ENCODE peak calls at places on chromosomes 3 and 15, in four cellular contexts. One of them, this sample, is unnamed.
A peak's percentile ranks its signal among the peaks of the same experiment; 100 is the strongest.

GRCh38 chr3:168081856-168082255 is 13.9 kb downstream of the GOLIM4 start:
- DNase-seq in IMR-90: no peak
- DNase-seq in adrenal gland: no peak
- DNase-seq in brain microvascular endothelial cell: no peak
- DNase-seq in this sample: no peak

GRCh38 chr3:66220066-66220465 is 735 bp upstream of the SLC25A26 start:
- DNase-seq in IMR-90: no peak
- DNase-seq in adrenal gland: no peak
- DNase-seq in brain microvascular endothelial cell: no peak
- DNase-seq in this sample: no peak

GRCh38 chr3:10263549-10264363 is 15.5 kb downstream of the TATDN2 start:
- DNase-seq in IMR-90: peak; percentile 42
- DNase-seq in adrenal gland: peak; percentile 56
- DNase-seq in brain microvascular endothelial cell: peak; percentile 65
- DNase-seq in this sample: peak; percentile 45

GRCh38 chr15:49313650-49314049 is 109.4 kb upstream of the FGF7 start:
- DNase-seq in IMR-90: peak; percentile 94
- DNase-seq in adrenal gland: no peak
- DNase-seq in brain microvascular endothelial cell: peak; percentile 70
- DNase-seq in this sample: peak; percentile 88

GRCh38 chr15:50219820-50220219 is 37.8 kb downstream of the SLC27A2 start:
- DNase-seq in IMR-90: peak; percentile 52
- DNase-seq in adrenal gland: no peak
- DNase-seq in brain microvascular endothelial cell: no peak
- DNase-seq in this sample: no peak

GRCh38 chr15:50071551-50072258 is 47.3 kb downstream of the ATP8B4 start:
- DNase-seq in IMR-90: no peak
- DNase-seq in adrenal gland: no peak
- DNase-seq in brain microvascular endothelial cell: no peak
- DNase-seq in this sample: no peak

GRCh38 chr3:149586871-149587270 is 71.0 kb downstream of the WWTR1 start:
- DNase-seq in IMR-90: peak; percentile 79
- DNase-seq in adrenal gland: no peak
- DNase-seq in brain microvascular endothelial cell: no peak
- DNase-seq in this sample: no peak

GRCh38 chr3:63976166-63976861 is 47.0 kb downstream of the PSMD6 start:
- DNase-seq in IMR-90: peak; percentile 96
- DNase-seq in adrenal gland: no peak
- DNase-seq in brain microvascular endothelial cell: peak; percentile 92
- DNase-seq in this sample: peak; percentile 97

GRCh38 chr15:90860450-90860849 is 7.9 kb upstream of the FURIN start:
- DNase-seq in IMR-90: no peak
- DNase-seq in adrenal gland: no peak
- DNase-seq in brain microvascular endothelial cell: no peak
- DNase-seq in this sample: no peak

GRCh38 chr3:184954251-184954650 is 142.3 kb downstream of the VPS8 start:
- DNase-seq in IMR-90: no peak
- DNase-seq in adrenal gland: no peak
- DNase-seq in brain microvascular endothelial cell: no peak
- DNase-seq in this sample: no peak

GRCh38 chr15:62649793-62650420 is 392.6 kb upstream of the TPM1 start:
- DNase-seq in IMR-90: peak; percentile 58
- DNase-seq in adrenal gland: peak; percentile 32
- DNase-seq in brain microvascular endothelial cell: peak; percentile 41
- DNase-seq in this sample: peak; percentile 56

GRCh38 chr3:48926425-48927392 is 8.1 kb downstream of the ARIH2 start:
- DNase-seq in IMR-90: no peak
- DNase-seq in adrenal gland: no peak
- DNase-seq in brain microvascular endothelial cell: peak; percentile 22
- DNase-seq in this sample: peak; percentile 17

GRCh38 chr15:90889736-90890456 is 5.6 kb downstream of the FES start:
- DNase-seq in IMR-90: no peak
- DNase-seq in adrenal gland: no peak
- DNase-seq in brain microvascular endothelial cell: no peak
- DNase-seq in this sample: no peak

GRCh38 chr15:26201177-26201858 is 338.2 kb upstream of the ATP10A start:
- DNase-seq in IMR-90: no peak
- DNase-seq in adrenal gland: no peak
- DNase-seq in brain microvascular endothelial cell: no peak
- DNase-seq in this sample: no peak

GRCh38 chr3:66133050-66133757 is 87.6 kb upstream of the SLC25A26 start:
- DNase-seq in IMR-90: peak; percentile 91
- DNase-seq in adrenal gland: no peak
- DNase-seq in brain microvascular endothelial cell: peak; percentile 79
- DNase-seq in this sample: peak; percentile 64

GRCh38 chr3:150495563-150496168 is 50.6 kb downstream of the SERP1 start:
- DNase-seq in IMR-90: peak; percentile 60
- DNase-seq in adrenal gland: no peak
- DNase-seq in brain microvascular endothelial cell: peak; percentile 43
- DNase-seq in this sample: peak; percentile 53

GRCh38 chr3:50559702-50560101 is 7.8 kb downstream of the C3orf18 start:
- DNase-seq in IMR-90: no peak
- DNase-seq in adrenal gland: no peak
- DNase-seq in brain microvascular endothelial cell: no peak
- DNase-seq in this sample: no peak

GRCh38 chr3:23198801-23199200 is 4.3 kb upstream of the UBE2E2 start:
- DNase-seq in IMR-90: peak; percentile 46
- DNase-seq in adrenal gland: no peak
- DNase-seq in brain microvascular endothelial cell: no peak
- DNase-seq in this sample: peak; percentile 88

GRCh38 chr3:29520764-29521163 is 239.9 kb downstream of the RBMS3 start:
- DNase-seq in IMR-90: no peak
- DNase-seq in adrenal gland: no peak
- DNase-seq in brain microvascular endothelial cell: no peak
- DNase-seq in this sample: no peak

GRCh38 chr3:131110087-131110486 is 83.4 kb downstream of the NEK11 start:
- DNase-seq in IMR-90: peak; percentile 21
- DNase-seq in adrenal gland: no peak
- DNase-seq in brain microvascular endothelial cell: peak; percentile 74
- DNase-seq in this sample: peak; percentile 87

GRCh38 chr3:104909721-104910120 is 457.0 kb upstream of the ALCAM start:
- DNase-seq in IMR-90: peak; percentile 44
- DNase-seq in adrenal gland: peak; percentile 17
- DNase-seq in brain microvascular endothelial cell: peak; percentile 7
- DNase-seq in this sample: peak; percentile 30

GRCh38 chr15:77291107-77291506 is 128.8 kb downstream of the PEAK1 start:
- DNase-seq in IMR-90: no peak
- DNase-seq in adrenal gland: no peak
- DNase-seq in brain microvascular endothelial cell: no peak
- DNase-seq in this sample: no peak

GRCh38 chr3:107990926-107991325 is 99.9 kb downstream of the CD47 start:
- DNase-seq in IMR-90: no peak
- DNase-seq in adrenal gland: no peak
- DNase-seq in brain microvascular endothelial cell: no peak
- DNase-seq in this sample: no peak

GRCh38 chr15:74845581-74845980 is 2.6 kb upstream of the ULK3 start:
- DNase-seq in IMR-90: no peak
- DNase-seq in adrenal gland: no peak
- DNase-seq in brain microvascular endothelial cell: no peak
- DNase-seq in this sample: no peak

GRCh38 chr15:60989696-60990095 is 239.4 kb downstream of the RORA start:
- DNase-seq in IMR-90: peak; percentile 22
- DNase-seq in adrenal gland: no peak
- DNase-seq in brain microvascular endothelial cell: no peak
- DNase-seq in this sample: no peak

GRCh38 chr3:174951023-174951422 is 91.9 kb downstream of the NAALADL2 start:
- DNase-seq in IMR-90: peak; percentile 91
- DNase-seq in adrenal gland: no peak
- DNase-seq in brain microvascular endothelial cell: peak; percentile 19
- DNase-seq in this sample: peak; percentile 56

GRCh38 chr3:30167511-30168135 is 438.8 kb upstream of the TGFBR2 start:
- DNase-seq in IMR-90: peak; percentile 22
- DNase-seq in adrenal gland: no peak
- DNase-seq in brain microvascular endothelial cell: no peak
- DNase-seq in this sample: peak; percentile 49

GRCh38 chr15:67821784-67822451 is 3.4 kb upstream of the SKOR1 start:
- DNase-seq in IMR-90: no peak
- DNase-seq in adrenal gland: no peak
- DNase-seq in brain microvascular endothelial cell: no peak
- DNase-seq in this sample: no peak
- TF ChIP-seq CTCF in IMR-90: no peak
- TF ChIP-seq CTCF in adrenal gland: no peak
- TF ChIP-seq CTCF in brain microvascular endothelial cell: no peak
- TF ChIP-seq CTCF in this sample: no peak

GRCh38 chr3:113312416-113312815 is 101.1 kb downstream of the BOC start:
- DNase-seq in IMR-90: no peak
- DNase-seq in adrenal gland: no peak
- DNase-seq in brain microvascular endothelial cell: no peak
- DNase-seq in this sample: no peak
- H3K4me3 ChIP-seq in IMR-90: no peak overlapping the region
- H3K4me3 ChIP-seq in adrenal gland: no peak overlapping the region
- H3K4me3 ChIP-seq in brain microvascular endothelial cell: no peak overlapping the region
- H3K4me3 ChIP-seq in this sample: no peak overlapping the region

GRCh38 chr3:71955549-71956373 is 170.8 kb upstream of the PROK2 start:
- DNase-seq in IMR-90: peak; percentile 70
- DNase-seq in adrenal gland: peak; percentile 84
- DNase-seq in brain microvascular endothelial cell: peak; percentile 69
- DNase-seq in this sample: peak; percentile 84

GRCh38 chr3:71958533-71958932 is 173.6 kb upstream of the PROK2 start:
- DNase-seq in IMR-90: no peak
- DNase-seq in adrenal gland: no peak
- DNase-seq in brain microvascular endothelial cell: no peak
- DNase-seq in this sample: no peak

GRCh38 chr3:71951842-71952241 is 166.9 kb upstream of the PROK2 start:
- DNase-seq in IMR-90: no peak
- DNase-seq in adrenal gland: no peak
- DNase-seq in brain microvascular endothelial cell: no peak
- DNase-seq in this sample: no peak

GRCh38 chr3:71961378-71961777 is 176.4 kb upstream of the PROK2 start:
- DNase-seq in IMR-90: no peak
- DNase-seq in adrenal gland: no peak
- DNase-seq in brain microvascular endothelial cell: no peak
- DNase-seq in this sample: no peak

GRCh38 chr3:71956716-71957115 is 171.8 kb upstream of the PROK2 start:
- DNase-seq in IMR-90: no peak
- DNase-seq in adrenal gland: no peak
- DNase-seq in brain microvascular endothelial cell: no peak
- DNase-seq in this sample: no peak
- TF ChIP-seq CTCF in IMR-90: no peak
- TF ChIP-seq CTCF in adrenal gland: no peak
- TF ChIP-seq CTCF in brain microvascular endothelial cell: no peak
- TF ChIP-seq CTCF in this sample: no peak

GRCh38 chr3:170709046-170709445 is 123.2 kb upstream of the SLC7A14 start:
- DNase-seq in IMR-90: peak; percentile 96
- DNase-seq in adrenal gland: no peak
- DNase-seq in brain microvascular endothelial cell: peak; percentile 49
- DNase-seq in this sample: peak; percentile 97
- H3K4me3 ChIP-seq in IMR-90: no peak overlapping the region
- H3K4me3 ChIP-seq in adrenal gland: no peak overlapping the region
- H3K4me3 ChIP-seq in brain microvascular endothelial cell: no peak overlapping the region
- H3K4me3 ChIP-seq in this sample: no peak overlapping the region

GRCh38 chr3:1252061-1252430 is 159.2 kb downstream of the CNTN6 start:
- DNase-seq in IMR-90: no peak
- DNase-seq in adrenal gland: no peak
- DNase-seq in brain microvascular endothelial cell: no peak
- DNase-seq in this sample: no peak

DNA sequence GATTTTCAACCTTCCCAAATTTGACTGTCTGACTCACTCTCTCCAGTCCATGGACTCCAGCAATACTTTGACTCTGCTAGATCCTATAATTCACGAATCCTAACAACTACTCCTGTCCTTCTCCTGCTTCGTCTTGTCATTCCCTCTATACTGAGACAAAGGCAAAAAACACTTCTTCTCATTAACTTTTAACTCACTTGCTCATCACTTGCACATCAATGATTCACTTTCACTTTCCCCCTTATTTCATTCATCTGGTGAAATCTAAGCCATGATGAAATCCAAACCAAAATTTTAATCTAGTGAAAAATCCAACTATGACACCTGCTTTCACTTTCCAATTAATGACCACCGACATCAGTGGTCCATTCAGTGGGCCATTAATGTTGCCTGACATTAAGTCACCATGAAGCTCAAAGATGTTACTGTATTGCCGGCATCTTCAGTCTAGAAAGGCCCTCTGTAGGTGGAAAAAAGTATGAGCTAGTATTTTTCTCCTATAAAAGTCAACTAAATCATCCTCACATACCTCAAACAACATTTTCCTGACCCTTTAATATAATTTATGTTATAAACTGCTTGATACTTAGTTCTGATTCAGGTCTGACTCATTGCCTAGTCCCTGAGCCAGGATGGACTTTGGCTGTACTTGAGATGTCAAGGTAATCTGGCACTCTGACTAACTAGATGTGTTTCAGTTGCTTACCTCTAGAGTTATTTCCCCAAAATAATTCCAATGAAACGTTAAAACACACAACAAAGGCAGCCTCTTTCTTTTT is 158.6 kb downstream of the CNTN6 start:
- DNase-seq in IMR-90: no peak
- DNase-seq in adrenal gland: peak; percentile 31
- DNase-seq in brain microvascular endothelial cell: peak; percentile 5
- DNase-seq in this sample: no peak
- TF ChIP-seq CTCF in IMR-90: no peak
- TF ChIP-seq CTCF in adrenal gland: peak; percentile 5
- TF ChIP-seq CTCF in brain microvascular endothelial cell: peak; percentile 30
- TF ChIP-seq CTCF in this sample: peak; percentile 23

GRCh38 chr15:97995192-97995591 is 34.7 kb downstream of the ARRDC4 start:
- DNase-seq in IMR-90: no peak
- DNase-seq in adrenal gland: no peak
- DNase-seq in brain microvascular endothelial cell: no peak
- DNase-seq in this sample: no peak
- H3K4me3 ChIP-seq in IMR-90: no peak overlapping the region
- H3K4me3 ChIP-seq in adrenal gland: no peak overlapping the region
- H3K4me3 ChIP-seq in brain microvascular endothelial cell: no peak overlapping the region
- H3K4me3 ChIP-seq in this sample: no peak overlapping the region

GRCh38 chr15:89774492-89774891 is 1.6 kb upstream of the MESP2 start:
- DNase-seq in IMR-90: no peak
- DNase-seq in adrenal gland: no peak
- DNase-seq in brain microvascular endothelial cell: no peak
- DNase-seq in this sample: no peak

GRCh38 chr15:89775815-89776214 is 317 bp upstream of the MESP2 start:
- DNase-seq in IMR-90: no peak
- DNase-seq in adrenal gland: no peak
- DNase-seq in brain microvascular endothelial cell: no peak
- DNase-seq in this sample: no peak

GRCh38 chr15:89770041-89770440 is 6.1 kb upstream of the MESP2 start:
- DNase-seq in IMR-90: peak; percentile 70
- DNase-seq in adrenal gland: no peak
- DNase-seq in brain microvascular endothelial cell: no peak
- DNase-seq in this sample: peak; percentile 68

GRCh38 chr15:89776274-89777072 is at the start of gene MESP2:
- DNase-seq in IMR-90: peak; percentile 65
- DNase-seq in adrenal gland: peak; percentile 88
- DNase-seq in brain microvascular endothelial cell: peak; percentile 52
- DNase-seq in this sample: peak; percentile 76

GRCh38 chr15:89772933-89773583 is 3.1 kb upstream of the MESP2 start:
- DNase-seq in IMR-90: peak; percentile 65
- DNase-seq in adrenal gland: no peak
- DNase-seq in brain microvascular endothelial cell: no peak
- DNase-seq in this sample: peak; percentile 36
- TF ChIP-seq CTCF in IMR-90: no peak
- TF ChIP-seq CTCF in adrenal gland: no peak
- TF ChIP-seq CTCF in brain microvascular endothelial cell: peak; percentile 42
- TF ChIP-seq CTCF in this sample: peak; percentile 13

GRCh38 chr3:186493507-186493906 is 50.7 kb downstream of the CRYGS start:
- DNase-seq in IMR-90: peak; percentile 59
- DNase-seq in adrenal gland: no peak
- DNase-seq in brain microvascular endothelial cell: peak; percentile 80
- DNase-seq in this sample: no peak
- H3K4me3 ChIP-seq in IMR-90: no peak overlapping the region
- H3K4me3 ChIP-seq in adrenal gland: no peak overlapping the region
- H3K4me3 ChIP-seq in brain microvascular endothelial cell: no peak overlapping the region
- H3K4me3 ChIP-seq in this sample: no peak overlapping the region

This sample was measured in AG10803.